ENCODE peak calls at places on chromosomes 1 and 21, in five cellular contexts. Z, O, X, D and V are unnamed samples.

GRCh38 chr1:169044296-169044695 is 62.2 kb upstream of the ATP1B1 start:
- DNase-seq in X (no peak), O (no peak), D (peak; percentile 2), Z (no peak), V (no peak)

GRCh38 chr1:205994342-205994741 is 8.9 kb downstream of the RAB7B start:
- DNase-seq in Z (no peak), D (no peak), O (no peak), X (no peak), V (no peak)

GRCh38 chr1:223084466-223084865 is 58.6 kb downstream of the TLR5 start:
- DNase-seq in X (no peak), Z (no peak), D (no peak), O (no peak), V (no peak)

GRCh38 chr1:57206038-57206437 is 217.8 kb downstream of the DAB1 start:
- DNase-seq in O (no peak), Z (no peak), X (no peak), D (no peak), V (no peak)

GRCh38 chr1:178530037-178530402 is 17.1 kb downstream of the TEX35 start:
- DNase-seq in O (no peak), X (peak; percentile 51), Z (peak; percentile 55), D (no peak), V (peak; percentile 57)

GRCh38 chr1:184118051-184118450 is 66.5 kb downstream of the TSEN15 start:
- DNase-seq in D (no peak), O (peak; percentile 82), Z (no peak), X (no peak), V (peak; percentile 97)

GRCh38 chr1:12166834-12167492 is at the start of gene TNFRSF1B:
- DNase-seq in X (peak; percentile 89), D (peak; percentile 61), Z (peak; percentile 96), O (no peak), V (peak; percentile 67)

GRCh38 chr1:168585191-168585590 is 8.8 kb downstream of the XCL1 start:
- DNase-seq in O (no peak), Z (no peak), X (no peak), D (no peak), V (peak; percentile 22)

GRCh38 chr1:109980324-109981127 is 4.0 kb upstream of the AHCYL1 start:
- DNase-seq in Z (no peak), D (no peak), X (no peak), O (no peak), V (no peak)

GRCh38 chr1:117336087-117336817 is 31.0 kb upstream of the MAN1A2 start:
- DNase-seq in O (no peak), Z (no peak), D (no peak), X (no peak), V (no peak)

GRCh38 chr1:224358288-224358687 is 1.6 kb downstream of the CNIH4 start:
- DNase-seq in X (no peak), D (no peak), O (no peak), Z (peak; percentile 80), V (no peak)

GRCh38 chr1:63148825-63149645 is 173.3 kb upstream of the FOXD3 start:
- DNase-seq in O (peak; percentile 21), D (no peak), Z (no peak), X (no peak), V (peak; percentile 43)

GRCh38 chr1:43048601-43049011 is 89.9 kb upstream of the SLC2A1 start:
- DNase-seq in Z (no peak), O (no peak), D (no peak), X (no peak), V (peak; percentile 38)

GRCh38 chr1:235423214-235423652 is 56.0 kb downstream of the TBCE start:
- DNase-seq in Z (no peak), O (no peak), D (no peak), X (no peak), V (no peak)

GRCh38 chr1:54532033-54532432 is 16.0 kb upstream of the ACOT11 start:
- DNase-seq in O (no peak), D (no peak), X (no peak), Z (no peak), V (no peak)

GRCh38 chr1:91712981-91713841 is 172.7 kb downstream of the TGFBR3 start:
- DNase-seq in Z (no peak), X (no peak), D (no peak), O (no peak), V (peak; percentile 92)

GRCh38 chr1:6233376-6233775 is 2.4 kb downstream of the ICMT start:
- DNase-seq in Z (no peak), X (no peak), O (no peak), D (no peak), V (no peak)

GRCh38 chr1:2587860-2588571 is 1.4 kb downstream of the PRXL2B start:
- DNase-seq in D (no peak), X (peak; percentile 71), Z (peak; percentile 88), O (no peak), V (no peak)

GRCh38 chr1:212228591-212229119 is 56.6 kb upstream of the PPP2R5A start:
- DNase-seq in Z (no peak), O (no peak), X (no peak), D (no peak), V (no peak)

GRCh38 chr1:23018661-23019093 is 591 bp upstream of the KDM1A start:
- DNase-seq in X (no peak), Z (no peak), O (no peak), D (no peak), V (no peak)

GRCh38 chr1:93979718-93980319 is 70.6 kb upstream of the GCLM start:
- DNase-seq in O (peak; percentile 97), Z (no peak), D (no peak), X (no peak), V (peak; percentile 60)

GRCh38 chr21:41371698-41372030 is 9.8 kb downstream of the MX2 start:
- DNase-seq in X (no peak), D (no peak), O (no peak), Z (no peak), V (no peak)

GRCh38 chr1:2378441-2378851 is 12.9 kb downstream of the MORN1 start:
- DNase-seq in X (peak; percentile 52), Z (peak; percentile 69), D (no peak), O (no peak), V (no peak)

GRCh38 chr1:151881479-151881878 is 27.8 kb downstream of the THEM4 start:
- DNase-seq in O (no peak), D (no peak), X (no peak), Z (no peak), V (no peak)

GRCh38 chr1:167966050-167966449 is 29.2 kb upstream of the MPC2 start:
- DNase-seq in O (no peak), Z (no peak), D (no peak), X (no peak), V (no peak)

GRCh38 chr1:54404939-54405880 is 984 bp downstream of the SSBP3 start:
- DNase-seq in O (no peak), Z (peak; percentile 85), X (no peak), D (peak; percentile 13), V (peak; percentile 31)

GRCh38 chr1:185409763-185410528 is 92.9 kb upstream of the IVNS1ABP start:
- DNase-seq in X (no peak), O (no peak), D (no peak), Z (no peak), V (peak; percentile 63)

GRCh38 chr1:222457084-222457483 is 90.8 kb downstream of the HHIPL2 start:
- DNase-seq in O (no peak), Z (no peak), D (no peak), X (no peak), V (no peak)

GRCh38 chr1:174656409-174657059 is 208.8 kb downstream of the GPR52 start:
- DNase-seq in O (no peak), D (no peak), Z (no peak), X (no peak), V (no peak)

GRCh38 chr1:168202941-168203654 is 22.7 kb upstream of the SFT2D2 start:
- DNase-seq in D (no peak), X (no peak), O (peak; percentile 93), Z (no peak), V (peak; percentile 38)

GRCh38 chr1:151210830-151211229 is 12.5 kb downstream of the PIP5K1A start:
- DNase-seq in X (no peak), D (no peak), O (no peak), Z (no peak), V (peak; percentile 29)